ENCODE peak calls at places on chromosomes 2 and 18, in five cellular contexts. S is HFF-Myc; V is stimulated activated CD4-positive, alpha-beta T cell treated with anti-CD3 and anti-CD28 coated beads, Interleukin-15, amount 100 ng/mL, for 24 hours; A is ovary; D is nucleus accumbens. E is an unnamed sample.

GRCh38 chr18:23825978-23826405 is 136.7 kb downstream of the LAMA3 start:
- DNase-seq in V (peak), A (peak), D (peak), S (no peak), E (peak)

GRCh38 chr2:43171789-43172188 is 54.6 kb downstream of the ZFP36L2 start:
- DNase-seq in A (peak), D (no peak), V (no peak), S (peak), E (no peak)

GRCh38 chr2:135037831-135038230 is 9.4 kb downstream of the MAP3K19 start:
- DNase-seq in V (no peak), A (no peak), D (no peak), S (no peak), E (no peak)

GRCh38 chr2:169119117-169119770 is 49.9 kb downstream of the DHRS9 start:
- DNase-seq in S (no peak), V (no peak), A (no peak), D (no peak), E (no peak)

GRCh38 chr18:13989209-13989608 is 73.9 kb upstream of the MC2R start:
- DNase-seq in D (no peak), S (no peak), V (no peak), A (no peak), E (no peak)

GRCh38 chr2:73685770-73686438 is 43.7 kb upstream of the NAT8 start:
- DNase-seq in A (peak), S (no peak), V (no peak), D (no peak), E (no peak)

GRCh38 chr2:61178603-61179545 is 16.9 kb downstream of the C2orf74 start:
- DNase-seq in S (no peak), V (peak), D (no peak), A (no peak), E (no peak)

GRCh38 chr2:64632855-64633819 is 20.6 kb downstream of the SERTAD2 start:
- DNase-seq in D (no peak), V (no peak), S (no peak), A (no peak), E (no peak)

GRCh38 chr2:151171186-151171585 is 90.5 kb downstream of the RBM43 start:
- DNase-seq in A (no peak), S (peak), D (no peak), V (no peak), E (no peak)

GRCh38 chr2:46364797-46365457 is 67.7 kb downstream of the EPAS1 start:
- DNase-seq in V (peak), A (no peak), S (peak), D (no peak), E (peak)

E was measured in putamen.